ENCODE peak calls at places on chromosomes 3 and 15, in nine cellular contexts. O is fibroblast of the conjunctiva; X is stimulated activated CD4-positive, alpha-beta T cell treated with anti-CD3 and anti-CD28 coated beads, TNF-alpha, amount 100 ng/mL, for 48 hours; K is nephron progenitor cell; M is Calu3; E is naive thymus-derived CD8-positive, alpha-beta T cell; I is OCI-M1; B is CD8-positive, alpha-beta memory T cell; J is activated CD8-positive, alpha-beta memory T cell treated with anti-CD3 and anti-CD28 coated beads, Interleukin-2, amount 50 U/mL, for 4 hours. U is an unnamed sample.

GRCh38 chr15:76330281-76330680 is 6.3 kb upstream of the ISL2 start:
- DNase-seq in X (no peak), O (peak), J (no peak), K (peak), I (peak), M (peak), E (no peak), B (no peak), U (no peak)

GRCh38 chr3:179671709-179672337 is 19.0 kb downstream of the USP13 start:
- DNase-seq in O (no peak), X (no peak), J (no peak), E (no peak), K (no peak), I (no peak), M (no peak), B (no peak), U (no peak)

GRCh38 chr3:18847583-18848197 is 300.6 kb upstream of the KCNH8 start:
- DNase-seq in O (no peak), X (no peak), B (no peak), E (no peak), M (no peak), I (peak), K (no peak), J (no peak), U (no peak)

GRCh38 chr3:103786296-103786695 is 1351.5 kb downstream of the ZPLD1 start:
- DNase-seq in M (no peak), E (no peak), K (peak), O (no peak), X (no peak), I (peak), J (no peak), B (no peak), U (no peak)

GRCh38 chr3:184354121-184354728 is 7.2 kb downstream of the CLCN2 start:
- DNase-seq in M (peak), O (no peak), X (peak), I (peak), E (peak), K (peak), B (peak), J (peak), U (no peak)

GRCh38 chr15:66692391-66692790 is 9.6 kb upstream of the SMAD6 start:
- DNase-seq in I (no peak), B (no peak), J (no peak), K (no peak), E (no peak), X (no peak), M (no peak), O (no peak), U (peak)

GRCh38 chr3:112376996-112377395 is 44.0 kb downstream of the CD200 start:
- DNase-seq in M (no peak), O (no peak), B (no peak), X (no peak), J (no peak), E (no peak), K (no peak), I (peak), U (no peak)

GRCh38 chr15:95401586-95401985 is 928.9 kb upstream of the NR2F2 start:
- DNase-seq in J (no peak), X (no peak), I (no peak), K (no peak), B (no peak), M (no peak), O (peak), E (no peak), U (no peak)

GRCh38 chr3:154421067-154421466 is 8.9 kb downstream of the GPR149 start:
- DNase-seq in O (no peak), X (no peak), J (no peak), I (peak), M (peak), K (peak), E (no peak), B (no peak), U (no peak)

GRCh38 chr3:123521179-123521969 is 63.5 kb downstream of the HACD2 start:
- DNase-seq in I (peak), K (no peak), B (no peak), O (no peak), X (no peak), M (peak), J (no peak), E (no peak), U (no peak)

GRCh38 chr15:40192942-40193341 is 32.1 kb downstream of the BUB1B start:
- DNase-seq in X (no peak), M (no peak), B (no peak), J (no peak), O (no peak), K (no peak), E (no peak), I (no peak), U (no peak)

GRCh38 chr15:48507416-48508065 is 138.0 kb downstream of the FBN1 start:
- DNase-seq in O (peak), I (peak), K (no peak), M (peak), E (no peak), J (no peak), B (no peak), X (no peak), U (no peak)

GRCh38 chr3:48130321-48130881 is 57.8 kb downstream of the CDC25A start:
- DNase-seq in K (no peak), O (peak), M (no peak), B (no peak), E (no peak), I (no peak), X (no peak), J (no peak), U (peak)

GRCh38 chr15:66498501-66499386 is 1.2 kb upstream of the SNAPC5 start:
- DNase-seq in K (no peak), X (no peak), M (no peak), E (no peak), I (peak), B (no peak), J (no peak), O (no peak), U (no peak)

GRCh38 chr15:34987623-34987981 is 485 bp downstream of the ZNF770 start:
- DNase-seq in B (no peak), I (peak), M (no peak), K (peak), X (no peak), J (no peak), E (no peak), O (no peak), U (no peak)

GRCh38 chr15:75107905-75108838 is 84.8 kb downstream of the PPCDC start:
- DNase-seq in O (peak), J (peak), B (peak), M (peak), K (no peak), E (no peak), X (peak), I (peak), U (no peak)

GRCh38 chr3:165642761-165643432 is 194.3 kb downstream of the BCHE start:
- DNase-seq in O (peak), K (no peak), M (peak), X (no peak), J (no peak), B (no peak), E (no peak), I (peak), U (no peak)

GRCh38 chr3:11150256-11150655 is 4.0 kb upstream of the HRH1 start:
- DNase-seq in I (no peak), X (no peak), K (no peak), M (no peak), O (no peak), J (no peak), B (no peak), E (no peak), U (no peak)

GRCh38 chr3:41346698-41347097 is 147.4 kb downstream of the CTNNB1 start:
- DNase-seq in X (no peak), E (no peak), J (no peak), O (no peak), I (no peak), B (no peak), M (no peak), K (no peak), U (no peak)

GRCh38 chr3:128242818-128243601 is 89.7 kb downstream of the EEFSEC start:
- DNase-seq in B (no peak), K (no peak), M (no peak), E (no peak), X (no peak), O (no peak), J (no peak), I (no peak), U (no peak)

GRCh38 chr3:196397941-196398340 is 34.3 kb downstream of the UBXN7 start:
- DNase-seq in X (no peak), B (no peak), K (no peak), J (no peak), M (no peak), O (no peak), I (no peak), E (no peak), U (no peak)

GRCh38 chr15:63715818-63716217 is 117.9 kb downstream of the HERC1 start:
- DNase-seq in I (no peak), O (no peak), X (no peak), E (no peak), M (no peak), J (no peak), K (no peak), B (no peak), U (no peak)

GRCh38 chr3:183342824-183343223 is 85.6 kb downstream of the MCF2L2 start:
- DNase-seq in I (peak), E (no peak), J (no peak), K (no peak), B (no peak), X (no peak), O (no peak), M (no peak), U (no peak)

GRCh38 chr3:101878589-101878988 is 29.3 kb downstream of the NFKBIZ start:
- DNase-seq in J (no peak), E (no peak), I (no peak), B (no peak), K (no peak), M (no peak), O (no peak), X (no peak), U (no peak)

GRCh38 chr3:142445816-142446254 is 2.0 kb downstream of the XRN1 start:
- DNase-seq in B (no peak), J (no peak), M (no peak), E (no peak), O (peak), K (no peak), I (peak), X (no peak), U (no peak)

GRCh38 chr15:90762109-90762508 is 45.0 kb downstream of the BLM start:
- DNase-seq in I (no peak), J (no peak), X (no peak), O (peak), B (no peak), M (no peak), E (no peak), K (no peak), U (peak)

GRCh38 chr3:116247510-116248077 is 197.7 kb downstream of the LSAMP start:
- DNase-seq in B (no peak), M (no peak), I (no peak), E (no peak), J (no peak), O (no peak), K (no peak), X (no peak), U (no peak)

GRCh38 chr15:67520976-67521769 is at the start of gene C15orf61:
- DNase-seq in O (peak), M (peak), B (peak), X (peak), J (peak), I (peak), K (peak), E (peak), U (peak)

U was measured in left ventricle myocardium inferior.